ENCODE peak calls at places on chromosome 15, in eight cellular contexts. R, N, W, Q, Z, P, O and S are unnamed samples. For H3K4me1, the result is how much of the 10 kb centered on the place peaks cover.

GRCh38 chr15:52658955-52659354 is 20.2 kb downstream of the ATOSA start:
- DNase-seq in Z (no peak), W (no peak), R (no peak), P (no peak), O (peak), N (no peak), Q (no peak), S (no peak)

GRCh38 chr15:73683624-73684536 is at the start of gene CD276:
- DNase-seq in P (peak), O (peak), W (peak), N (peak), Z (peak), R (peak), Q (peak), S (no peak)

GRCh38 chr15:41940441-41940857 is 31.9 kb downstream of the EHD4 start:
- DNase-seq in Z (no peak), W (no peak), O (peak), N (peak), Q (peak), R (no peak), P (peak), S (no peak)

GRCh38 chr15:89654847-89655805 is at the start of gene KIF7:
- DNase-seq in Z (peak), Q (peak), W (no peak), O (peak), N (peak), P (peak), R (no peak), S (no peak)

GRCh38 chr15:60110909-60111308 is 106.8 kb downstream of the FOXB1 start:
- DNase-seq in N (no peak), R (no peak), W (no peak), Z (no peak), P (no peak), O (no peak), Q (no peak), S (no peak)

GRCh38 chr15:21261965-21262850 is 178.1 kb downstream of the POTEB3 start:
- DNase-seq in Q (peak), P (no peak), O (peak), R (peak), Z (peak), W (no peak), N (no peak), S (no peak)

GRCh38 chr15:60529332-60529731 is 50.4 kb upstream of the ICE2 start:
- DNase-seq in Z (no peak), N (no peak), Q (no peak), W (no peak), P (no peak), R (no peak), O (peak), S (no peak)

GRCh38 chr15:40243126-40243810 is 4.4 kb downstream of the PAK6 start:
- DNase-seq in Z (no peak), O (no peak), Q (no peak), N (no peak), P (peak), W (no peak), R (no peak), S (no peak)

GRCh38 chr15:78216276-78217229 is 17.8 kb downstream of the ACSBG1 start:
- DNase-seq in R (no peak), Z (no peak), O (peak), N (peak), P (no peak), W (no peak), Q (peak), S (no peak)

GRCh38 chr15:34942363-34942762 is 27.2 kb downstream of the AQR start:
- DNase-seq in P (no peak), R (no peak), W (no peak), N (peak), O (no peak), Z (no peak), Q (no peak), S (no peak)

GRCh38 chr15:48352474-48353072 is 21.3 kb downstream of the DUT start:
- DNase-seq in N (peak), W (no peak), O (peak), R (no peak), P (peak), Z (no peak), Q (peak), S (peak)

GRCh38 chr15:76866008-76866407 is 39.1 kb downstream of the SCAPER start:
- DNase-seq in Z (no peak), O (no peak), R (no peak), Q (no peak), N (peak), P (no peak), W (no peak), S (no peak)

GRCh38 chr15:29774900-29775299 is 47.4 kb downstream of the TJP1 start:
- DNase-seq in O (peak), Q (peak), R (no peak), N (peak), Z (no peak), P (no peak), W (no peak), S (no peak)

GRCh38 chr15:22811640-22812039 is 25.2 kb downstream of the NIPA1 start:
- DNase-seq in P (no peak), N (no peak), R (no peak), O (peak), Q (peak), Z (no peak), W (no peak), S (no peak)

GRCh38 chr15:52220896-52221660 is 29.9 kb upstream of the GNB5 start:
- DNase-seq in R (no peak), N (no peak), Z (no peak), O (no peak), Q (no peak), W (no peak), P (peak), S (no peak)

GRCh38 chr15:32656091-32656860 is 14.8 kb downstream of the SCG5 start:
- DNase-seq in R (no peak), P (no peak), N (no peak), Z (no peak), O (peak), Q (no peak), W (no peak), S (no peak)

GRCh38 chr15:50531763-50532162 is 14.7 kb downstream of the USP50 start:
- DNase-seq in O (no peak), Q (no peak), P (no peak), N (no peak), R (no peak), Z (no peak), W (no peak), S (no peak)

GRCh38 chr15:33292718-33293307 is 18.0 kb upstream of the RYR3 start:
- DNase-seq in Z (no peak), N (peak), P (peak), W (peak), O (peak), Q (peak), R (no peak), S (peak)

GRCh38 chr15:84982301-84982920 is 755 bp downstream of the PDE8A start:
- DNase-seq in Q (peak), O (peak), R (peak), P (peak), W (no peak), Z (peak), N (peak), S (peak)

GRCh38 chr15:40878785-40879184 is 4.8 kb upstream of the RHOV start:
- DNase-seq in R (no peak), N (no peak), Z (no peak), Q (no peak), O (peak), P (peak), W (no peak), S (no peak)

GRCh38 chr15:63071288-63071909 is 28.9 kb downstream of the TPM1 start:
- DNase-seq in Z (no peak), N (no peak), R (no peak), O (no peak), Q (no peak), P (no peak), W (no peak), S (no peak)
- H3K4me1 ChIP-seq in Z (under half), N (under half), R (under half), O (under half), Q (half or more), P (under half), W (under half), S (under half)

DNA sequence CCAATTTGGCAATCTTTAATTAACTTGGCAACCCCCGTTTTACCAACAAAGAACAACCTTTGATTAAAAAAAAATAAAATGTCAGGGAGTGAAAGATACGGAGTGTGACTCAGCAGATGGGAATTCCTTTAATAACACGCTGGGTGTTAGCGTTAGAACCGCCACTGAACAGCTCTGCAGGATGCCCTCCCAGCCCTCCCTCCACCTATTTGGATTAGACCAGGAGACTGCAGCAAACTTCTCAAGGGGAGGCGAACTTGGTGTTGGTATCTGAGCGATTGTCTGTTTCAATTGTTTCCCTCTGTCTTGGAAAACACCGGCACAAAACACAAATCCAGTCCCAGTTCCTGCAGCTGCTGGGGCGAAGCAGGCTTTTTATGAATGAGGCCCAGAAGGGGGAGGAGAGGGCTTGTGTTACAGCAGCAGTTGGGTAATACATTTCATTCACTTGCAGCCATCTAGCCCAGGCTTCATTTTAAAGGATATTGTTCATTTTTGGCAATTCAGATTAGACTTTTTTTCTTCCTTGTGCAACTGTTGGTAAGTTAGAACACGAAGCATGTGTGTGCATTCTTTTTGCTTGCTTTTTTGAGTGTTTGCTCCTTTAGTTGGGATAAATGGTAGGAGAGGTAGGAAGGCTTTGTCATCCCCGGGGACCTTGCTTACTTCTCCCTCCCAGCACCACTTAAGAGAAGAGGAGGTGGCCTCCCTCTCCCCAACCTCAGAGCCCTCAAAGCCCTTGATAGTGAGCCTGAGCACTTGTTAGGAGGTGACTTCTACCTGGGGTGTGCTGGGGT is 152.3 kb downstream of the IGF1R start:
- DNase-seq in Q (peak), O (peak), R (no peak), N (peak), P (no peak), W (no peak), Z (no peak), S (no peak)
- H3K4me3 ChIP-seq in Q (peak), O (no peak), R (no peak), N (peak), P (no peak), W (no peak), Z (no peak), S (no peak)

GRCh38 chr15:72345280-72345679 is 25.3 kb upstream of the CELF6 start:
- DNase-seq in Z (no peak), N (no peak), Q (no peak), R (no peak), O (no peak), W (no peak), P (no peak), S (no peak)

GRCh38 chr15:72340366-72340765 is 20.4 kb upstream of the CELF6 start:
- DNase-seq in Z (no peak), Q (peak), W (no peak), N (peak), R (no peak), O (no peak), P (no peak), S (no peak)

GRCh38 chr15:72342385-72342784 is 22.4 kb upstream of the CELF6 start:
- DNase-seq in Q (peak), Z (no peak), R (no peak), W (no peak), P (no peak), N (peak), O (peak), S (peak)

GRCh38 chr15:72341361-72341760 is 21.4 kb upstream of the CELF6 start:
- DNase-seq in R (no peak), O (peak), Z (no peak), Q (peak), N (no peak), P (no peak), W (no peak), S (no peak)

GRCh38 chr15:72344602-72345001 is 24.6 kb upstream of the CELF6 start:
- DNase-seq in Z (no peak), O (no peak), P (no peak), Q (no peak), R (no peak), N (no peak), W (no peak), S (no peak)
- H3K4me1 ChIP-seq in Z (under half), O (under half), P (under half), Q (under half), R (under half), N (under half), W (under half), S (under half)

GRCh38 chr15:92073044-92073785 is 219.7 kb downstream of the SLCO3A1 start:
- DNase-seq in N (peak), O (no peak), Z (no peak), R (no peak), Q (no peak), P (no peak), W (no peak), S (no peak)

GRCh38 chr15:92071030-92071644 is 217.6 kb downstream of the SLCO3A1 start:
- DNase-seq in N (no peak), Z (no peak), Q (no peak), W (no peak), P (no peak), O (no peak), R (no peak), S (no peak)

GRCh38 chr15:92074161-92074560 is 220.7 kb downstream of the SLCO3A1 start:
- DNase-seq in P (no peak), O (no peak), R (no peak), Q (no peak), W (no peak), Z (no peak), N (no peak), S (no peak)

GRCh38 chr15:92068121-92068520 is 214.6 kb downstream of the SLCO3A1 start:
- DNase-seq in Q (no peak), W (no peak), Z (no peak), N (no peak), P (no peak), R (no peak), O (no peak), S (no peak)

GRCh38 chr15:92069308-92070244 is 216.1 kb downstream of the SLCO3A1 start:
- DNase-seq in P (peak), N (peak), Z (no peak), R (peak), W (no peak), O (peak), Q (peak), S (peak)
- H3K4me3 ChIP-seq in P (no peak), N (peak), Z (peak), R (peak), W (no peak), O (peak), Q (peak), S (no peak)

GRCh38 chr15:38647683-38648082 is 83.1 kb upstream of the RASGRP1 start:
- DNase-seq in N (peak), R (no peak), W (no peak), O (peak), Q (peak), P (no peak), Z (no peak), S (no peak)
- H3K4me1 ChIP-seq in N (under half), R (under half), W (under half), O (under half), Q (under half), P (under half), Z (under half), S (half or more)

GRCh38 chr15:81191701-81192100 is 5.0 kb upstream of the IL16 start:
- DNase-seq in O (no peak), P (no peak), N (no peak), R (no peak), Z (no peak), Q (no peak), W (no peak), S (no peak)

GRCh38 chr15:81185896-81186295 is 10.8 kb upstream of the IL16 start:
- DNase-seq in N (no peak), O (no peak), W (no peak), R (no peak), P (no peak), Q (no peak), Z (no peak), S (no peak)

GRCh38 chr15:81188354-81188753 is 8.3 kb upstream of the IL16 start:
- DNase-seq in Z (no peak), W (no peak), Q (no peak), P (no peak), N (no peak), R (no peak), O (no peak), S (no peak)

GRCh38 chr15:81190922-81191507 is 5.7 kb upstream of the IL16 start:
- DNase-seq in Q (no peak), O (no peak), W (no peak), Z (no peak), R (no peak), P (no peak), N (peak), S (no peak)

DNA sequence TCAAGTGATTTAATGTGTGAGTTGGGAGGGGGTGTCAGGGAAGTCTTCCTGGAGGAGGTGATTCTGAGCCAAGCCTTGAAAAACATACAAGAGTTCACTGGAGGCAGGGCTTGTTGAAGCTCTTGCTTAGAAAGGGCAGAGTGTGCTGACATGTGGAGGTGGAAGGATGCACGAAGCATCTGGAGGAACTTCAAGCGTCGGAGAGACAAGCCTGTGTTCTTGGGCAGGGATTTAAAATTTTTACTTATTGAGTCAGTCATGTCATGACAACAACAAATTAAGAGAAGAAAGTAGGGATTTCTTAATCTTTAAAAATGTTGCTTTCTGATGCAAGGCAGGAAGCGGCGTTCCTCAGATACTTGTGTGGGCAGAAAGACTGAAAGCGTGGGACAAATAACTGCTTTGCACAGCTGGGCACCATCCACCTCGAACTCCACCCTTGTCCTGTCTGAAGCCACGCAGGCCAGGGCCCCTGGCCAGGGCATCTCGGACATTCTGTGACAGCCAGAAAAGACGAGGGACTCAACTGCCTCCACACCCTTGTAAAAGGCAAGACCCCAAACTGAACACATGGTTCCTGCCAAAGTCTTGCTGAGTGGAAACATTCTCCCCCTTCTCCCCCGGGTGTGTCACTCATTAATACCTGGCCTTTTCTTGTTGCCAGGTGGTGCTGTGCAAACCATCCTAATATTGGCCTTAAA is 6.9 kb upstream of the IL16 start:
- DNase-seq in Q (no peak), Z (no peak), O (no peak), W (peak), R (peak), N (peak), P (no peak), S (no peak)
- H3K4me3 ChIP-seq in Q (no peak), Z (no peak), O (no peak), W (no peak), R (no peak), N (peak), P (no peak), S (no peak)

DNA sequence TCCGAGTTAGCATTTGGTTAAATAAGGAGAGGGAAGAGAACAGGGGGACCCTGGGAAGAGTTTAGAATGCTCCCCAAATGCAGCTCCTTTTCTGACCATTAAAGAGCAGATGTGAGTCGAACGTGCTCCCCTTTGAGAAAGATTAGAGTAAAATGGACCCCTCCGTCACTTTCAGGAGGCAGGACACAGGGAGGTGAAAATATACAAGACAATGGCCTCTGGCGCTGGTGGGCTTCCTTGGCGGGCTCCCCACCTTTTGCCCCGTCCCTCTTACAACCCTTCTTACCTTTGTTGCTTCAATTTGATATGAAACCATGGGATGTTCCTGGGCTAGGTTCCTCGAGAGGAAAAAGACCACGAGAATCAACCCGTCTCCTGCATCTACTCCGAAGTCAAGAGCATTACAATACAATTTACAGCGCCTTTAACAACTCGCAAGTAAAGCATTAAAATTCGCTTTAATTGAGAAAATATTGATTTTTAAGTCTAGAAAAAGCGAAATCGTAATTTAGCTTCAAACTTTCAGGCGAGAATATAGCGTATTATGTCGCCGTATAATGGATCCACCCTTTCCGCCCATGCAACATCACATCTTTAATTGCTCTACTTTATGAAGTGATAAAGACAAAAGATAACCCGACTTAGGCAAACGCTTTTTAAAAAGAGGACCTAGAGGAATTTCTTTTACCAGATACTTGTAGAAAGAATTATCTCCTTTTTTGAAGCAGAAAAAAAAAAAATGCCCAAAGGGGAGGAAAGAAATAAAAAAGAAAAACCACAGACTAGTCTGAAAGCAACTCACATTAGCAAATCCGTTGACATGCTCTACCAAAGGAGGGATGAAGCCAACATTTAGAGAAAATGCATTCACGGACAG is 214.0 kb downstream of the MEIS2 start:
- DNase-seq in O (no peak), P (no peak), Z (no peak), W (no peak), R (no peak), N (no peak), Q (no peak), S (no peak)
- H3K4me1 ChIP-seq in O (under half), P (under half), Z (under half), W (under half), R (under half), N (under half), Q (under half), S (under half)